ENCODE peak calls at places on chromosomes 1 and 21, in six cellular contexts. H is stimulated activated effector memory CD8-positive, alpha-beta T cell treated with anti-CD3 and anti-CD28 coated beads, Interleukin-12 subunit alpha, Interleukin-12 subunit beta, amount 100 ng/mL, for 72 hours; M is activated CD4-positive, alpha-beta T cell treated with anti-CD3 and anti-CD28 coated beads, Interleukin-2, amount 50 U/mL, for 48 hours; R is putamen; I is activated gamma-delta T cell; D is OCI-M1. G is an unnamed sample.

GRCh38 chr21:34037446-34037845 is 35.9 kb upstream of the MRPS6 start:
- DNase-seq in H (no peak), M (no peak), R (no peak), I (no peak), D (no peak), G (no peak)

GRCh38 chr1:6075747-6076146 is 30.1 kb downstream of the KCNAB2 start:
- DNase-seq in H (no peak), M (no peak), R (no peak), I (no peak), D (peak), G (no peak)

GRCh38 chr1:43664369-43664768 is 14.4 kb downstream of the KDM4A start:
- DNase-seq in H (no peak), M (no peak), R (no peak), I (no peak), D (no peak), G (no peak)

GRCh38 chr1:214830956-214831355 is 228.0 kb downstream of the CENPF start:
- DNase-seq in H (no peak), M (no peak), R (no peak), I (no peak), D (no peak), G (no peak)

GRCh38 chr1:119733754-119734153 is 22.0 kb downstream of the PHGDH start:
- DNase-seq in H (no peak), M (no peak), R (no peak), I (no peak), D (no peak), G (no peak)

GRCh38 chr1:30719406-30720270 is 3.7 kb downstream of the MATN1 start:
- DNase-seq in H (no peak), M (no peak), R (no peak), I (no peak), D (no peak), G (no peak)

GRCh38 chr21:43959231-43960041 is 52.7 kb upstream of the TRAPPC10 start:
- DNase-seq in H (no peak), M (no peak), R (no peak), I (no peak), D (no peak), G (no peak)

GRCh38 chr1:154975409-154976205 is 1.1 kb downstream of the CKS1B start:
- DNase-seq in H (peak), M (peak), R (no peak), I (no peak), D (peak), G (no peak)

GRCh38 chr21:44434936-44435635 is 20.2 kb upstream of the LRRC3 start:
- DNase-seq in H (no peak), M (no peak), R (no peak), I (no peak), D (no peak), G (no peak)

GRCh38 chr21:39637197-39637970 is 24.6 kb downstream of the B3GALT5 start:
- DNase-seq in H (no peak), M (no peak), R (no peak), I (no peak), D (no peak), G (no peak)

GRCh38 chr1:224433671-224434446 is 738 bp downstream of the WDR26 start:
- DNase-seq in H (peak), M (peak), R (peak), I (peak), D (peak), G (no peak)

GRCh38 chr1:30697571-30697970 is 25.8 kb downstream of the MATN1 start:
- DNase-seq in H (no peak), M (no peak), R (no peak), I (no peak), D (no peak), G (no peak)

GRCh38 chr1:151251656-151252470 is 2.7 kb upstream of the PSMD4 start:
- DNase-seq in H (no peak), M (peak), R (peak), I (no peak), D (peak), G (peak)

GRCh38 chr1:236397173-236397759 is 3.2 kb downstream of the EDARADD start:
- DNase-seq in H (no peak), M (no peak), R (no peak), I (no peak), D (no peak), G (no peak)

GRCh38 chr1:50308883-50309282 is 114.4 kb downstream of the DMRTA2 start:
- DNase-seq in H (no peak), M (no peak), R (no peak), I (no peak), D (peak), G (no peak)

GRCh38 chr1:212542761-212543187 is 65.8 kb upstream of the ATF3 start:
- DNase-seq in H (no peak), M (no peak), R (no peak), I (no peak), D (no peak), G (no peak)

GRCh38 chr1:172607145-172607544 is 51.8 kb upstream of the FASLG start:
- DNase-seq in H (no peak), M (no peak), R (no peak), I (no peak), D (no peak), G (no peak)

GRCh38 chr1:177936016-177936415 is 33.8 kb downstream of the SEC16B start:
- DNase-seq in H (no peak), M (no peak), R (no peak), I (no peak), D (no peak), G (no peak)

GRCh38 chr1:166895766-166896165 is 19.7 kb upstream of the TADA1 start:
- DNase-seq in H (no peak), M (no peak), R (no peak), I (no peak), D (peak), G (no peak)

GRCh38 chr1:17274186-17275170 is 25.6 kb downstream of the PADI3 start:
- DNase-seq in H (peak), M (peak), R (no peak), I (no peak), D (peak), G (peak)

GRCh38 chr1:68121536-68121935 is 71.1 kb upstream of the DIRAS3 start:
- DNase-seq in H (no peak), M (no peak), R (no peak), I (no peak), D (no peak), G (no peak)

GRCh38 chr1:20829531-20829930 is 42.4 kb upstream of the HP1BP3 start:
- DNase-seq in H (no peak), M (no peak), R (no peak), I (no peak), D (no peak), G (no peak)

GRCh38 chr1:26752519-26752918 is 35.2 kb upstream of the PIGV start:
- DNase-seq in H (no peak), M (no peak), R (no peak), I (no peak), D (no peak), G (no peak)

GRCh38 chr1:30744060-30744756 is 13.4 kb downstream of the LAPTM5 start:
- DNase-seq in H (no peak), M (no peak), R (no peak), I (no peak), D (no peak), G (no peak)

GRCh38 chr1:168121314-168122029 is 15.3 kb downstream of the GPR161 start:
- DNase-seq in H (no peak), M (no peak), R (peak), I (no peak), D (no peak), G (no peak)

GRCh38 chr1:17315542-17316130 is 7.6 kb downstream of the PADI4 start:
- DNase-seq in H (no peak), M (no peak), R (no peak), I (no peak), D (no peak), G (no peak)

GRCh38 chr1:55692721-55693120 is 477.6 kb upstream of the USP24 start:
- DNase-seq in H (no peak), M (no peak), R (no peak), I (no peak), D (no peak), G (no peak)

GRCh38 chr1:9319208-9319788 is 26.6 kb downstream of the SPSB1 start:
- DNase-seq in H (no peak), M (no peak), R (no peak), I (no peak), D (no peak), G (no peak)

GRCh38 chr1:4681026-4681425 is 26.6 kb downstream of the AJAP1 start:
- DNase-seq in H (no peak), M (no peak), R (peak), I (no peak), D (no peak), G (no peak)

GRCh38 chr1:247627951-247628350 is 22.6 kb downstream of the OR2G3 start:
- DNase-seq in H (no peak), M (no peak), R (no peak), I (no peak), D (no peak), G (no peak)

GRCh38 chr1:190578015-190578414 is 100.4 kb upstream of the BRINP3 start:
- DNase-seq in H (no peak), M (no peak), R (no peak), I (no peak), D (no peak), G (no peak)

GRCh38 chr1:98176414-98176813 is 255.6 kb upstream of the DPYD start:
- DNase-seq in H (no peak), M (no peak), R (no peak), I (no peak), D (no peak), G (no peak)

GRCh38 chr1:225378880-225379279 is 49.0 kb downstream of the LBR start:
- DNase-seq in H (no peak), M (no peak), R (no peak), I (no peak), D (no peak), G (no peak)

GRCh38 chr1:152960452-152961044 is 9.9 kb upstream of the SPRR4 start:
- DNase-seq in H (no peak), M (no peak), R (no peak), I (no peak), D (no peak), G (no peak)

GRCh38 chr1:9039761-9040658 is 13.8 kb upstream of the SLC2A7 start:
- DNase-seq in H (no peak), M (no peak), R (no peak), I (no peak), D (no peak), G (no peak)

GRCh38 chr1:183859865-183860264 is 54.9 kb downstream of the RGL1 start:
- DNase-seq in H (no peak), M (no peak), R (no peak), I (no peak), D (no peak), G (no peak)

GRCh38 chr1:70764747-70765146 is 282.9 kb downstream of the PTGER3 start:
- DNase-seq in H (no peak), M (no peak), R (no peak), I (no peak), D (peak), G (no peak)

GRCh38 chr1:80054129-80054528 is 1047.6 kb upstream of the ADGRL4 start:
- DNase-seq in H (no peak), M (no peak), R (no peak), I (no peak), D (peak), G (no peak)

GRCh38 chr1:27569088-27569459 is 34.9 kb downstream of the AHDC1 start:
- DNase-seq in H (no peak), M (no peak), R (no peak), I (no peak), D (no peak), G (no peak)